ENCODE peak calls at places on chromosomes 5 and 9, in eight cellular contexts. R is ascending aorta; V is stimulated activated CD8-positive, alpha-beta memory T cell treated with anti-CD3 and anti-CD28 coated beads, Interleukin-2, amount 100 ng/mL, for 1 hour; E is lung microvascular endothelial cell; Z is amygdala; K is GM03348; A is MCF 10A; B is lower leg skin. M is an unnamed sample.

GRCh38 chr9:95030344-95030743 is 287.2 kb downstream of the FANCC start:
- DNase-seq in R (no peak), V (no peak), E (no peak), Z (no peak), K (no peak), A (no peak), B (no peak), M (no peak)

GRCh38 chr5:65978251-65978650 is 51.9 kb downstream of the ERBIN start:
- DNase-seq in R (no peak), V (no peak), E (no peak), Z (no peak), K (no peak), A (no peak), B (no peak), M (no peak)

GRCh38 chr9:75866273-75866871 is 24.1 kb upstream of the PCSK5 start:
- DNase-seq in R (peak), V (no peak), E (peak), Z (no peak), K (peak), A (peak), B (peak), M (peak)

GRCh38 chr5:134503088-134503936 is 22.2 kb upstream of the JADE2 start:
- DNase-seq in R (peak), V (peak), E (peak), Z (no peak), K (peak), A (peak), B (peak), M (no peak)

GRCh38 chr5:76431779-76432178 is 28.7 kb downstream of the IQGAP2 start:
- DNase-seq in R (no peak), V (no peak), E (no peak), Z (no peak), K (no peak), A (no peak), B (no peak), M (no peak)

GRCh38 chr5:152688561-152689274 is 283.6 kb upstream of the NMUR2 start:
- DNase-seq in R (peak), V (no peak), E (no peak), Z (no peak), K (peak), A (peak), B (no peak), M (no peak)

GRCh38 chr9:124725068-124725452 is 46.1 kb downstream of the NR6A1 start:
- DNase-seq in R (no peak), V (no peak), E (peak), Z (no peak), K (no peak), A (no peak), B (no peak), M (no peak)

GRCh38 chr9:127825319-127826051 is 22.8 kb downstream of the FPGS start:
- DNase-seq in R (no peak), V (no peak), E (peak), Z (no peak), K (no peak), A (no peak), B (no peak), M (no peak)

GRCh38 chr5:72115277-72115676 is 8.0 kb downstream of the MAP1B start:
- DNase-seq in R (no peak), V (no peak), E (no peak), Z (no peak), K (no peak), A (no peak), B (no peak), M (no peak)

GRCh38 chr9:4238522-4238921 is 61.3 kb downstream of the GLIS3 start:
- DNase-seq in R (no peak), V (no peak), E (no peak), Z (no peak), K (peak), A (peak), B (no peak), M (no peak)

GRCh38 chr5:36744678-36745659 is 131.6 kb upstream of the NIPBL start:
- DNase-seq in R (peak), V (no peak), E (peak), Z (peak), K (peak), A (peak), B (peak), M (peak)

GRCh38 chr9:98742325-98743280 is 33.9 kb upstream of the GABBR2 start:
- DNase-seq in R (no peak), V (no peak), E (no peak), Z (no peak), K (peak), A (no peak), B (no peak), M (no peak)

GRCh38 chr9:38356851-38357250 is 35.7 kb upstream of the ALDH1B1 start:
- DNase-seq in R (no peak), V (no peak), E (no peak), Z (no peak), K (no peak), A (no peak), B (no peak), M (no peak)

GRCh38 chr5:106759152-106759551 is 911.6 kb downstream of the EFNA5 start:
- DNase-seq in R (no peak), V (no peak), E (no peak), Z (no peak), K (no peak), A (no peak), B (no peak), M (no peak)

GRCh38 chr9:100679834-100680233 is 102.0 kb downstream of the CAVIN4 start:
- DNase-seq in R (no peak), V (no peak), E (no peak), Z (no peak), K (no peak), A (no peak), B (no peak), M (no peak)

GRCh38 chr5:138466900-138467710 is 1.8 kb downstream of the EGR1 start:
- DNase-seq in R (peak), V (peak), E (peak), Z (no peak), K (no peak), A (no peak), B (no peak), M (no peak)

GRCh38 chr9:110337727-110338522 is at the start of gene TXNDC8:
- DNase-seq in R (no peak), V (no peak), E (no peak), Z (no peak), K (peak), A (no peak), B (no peak), M (no peak)

M was measured in tibial nerve.